ENCODE peak calls at places on chromosomes 12 and 14, in six cellular contexts. M is BE2C; K is fibroblast of pulmonary artery; W is CD8-positive, alpha-beta T cell; Z is foreskin fibroblast; D is HCT116. C is an unnamed sample.

GRCh38 chr12:27429606-27430005 is 16.9 kb upstream of the SMCO2 start:
- DNase-seq in W (no peak), Z (peak; percentile 25), K (peak; percentile 33), M (no peak), D (no peak), C (no peak)

GRCh38 chr12:121120989-121121755 is 11.5 kb upstream of the P2RX7 start:
- DNase-seq in K (no peak), M (no peak), D (no peak), Z (no peak), W (no peak), C (no peak)

GRCh38 chr14:69855180-69855817 is 23.9 kb upstream of the SMOC1 start:
- DNase-seq in M (no peak), W (no peak), Z (no peak), D (no peak), K (no peak), C (no peak)

GRCh38 chr12:114447274-114447716 is 41.4 kb upstream of the TBX5 start:
- DNase-seq in Z (no peak), D (no peak), W (no peak), K (no peak), M (no peak), C (no peak)

GRCh38 chr14:69767369-69767999 is 542 bp downstream of the SRSF5 start:
- DNase-seq in M (peak; percentile 96), D (peak; percentile 61), K (peak; percentile 92), W (peak; percentile 86), Z (peak; percentile 96), C (peak; percentile 88)

GRCh38 chr14:35374273-35374681 is 30.3 kb downstream of the NFKBIA start:
- DNase-seq in D (peak; percentile 35), Z (peak; percentile 96), K (peak; percentile 99), M (no peak), W (no peak), C (peak; percentile 99)

GRCh38 chr14:55240526-55241178 is 30.6 kb upstream of the FBXO34 start:
- DNase-seq in W (no peak), K (peak; percentile 38), Z (peak; percentile 84), M (peak; percentile 57), D (no peak), C (peak; percentile 31)

GRCh38 chr12:19428261-19428660 is 11.0 kb upstream of the AEBP2 start:
- DNase-seq in M (no peak), D (no peak), Z (no peak), K (no peak), W (no peak), C (no peak)

GRCh38 chr12:11707535-11707934 is 58.1 kb downstream of the ETV6 start:
- DNase-seq in M (peak; percentile 81), D (no peak), K (no peak), W (no peak), Z (no peak), C (no peak)

GRCh38 chr12:130877333-130877732 is 5.5 kb downstream of the RAN start:
- DNase-seq in D (no peak), K (no peak), Z (no peak), M (no peak), W (no peak), C (no peak)

GRCh38 chr12:110704750-110705149 is 15.8 kb upstream of the HVCN1 start:
- DNase-seq in W (no peak), Z (no peak), K (no peak), D (peak; percentile 60), M (no peak), C (no peak)

GRCh38 chr14:72962829-72963312 is 36.6 kb downstream of the DCAF4 start:
- DNase-seq in Z (peak; percentile 92), K (peak; percentile 69), M (peak; percentile 59), W (no peak), D (peak; percentile 92), C (peak; percentile 90)

GRCh38 chr12:12376636-12377448 is 20.0 kb downstream of the BORCS5 start:
- DNase-seq in K (peak; percentile 90), D (peak; percentile 65), Z (peak; percentile 80), M (no peak), W (no peak), C (peak; percentile 89)

GRCh38 chr12:28865776-28866175 is 283.3 kb upstream of the FAR2 start:
- DNase-seq in K (no peak), Z (no peak), M (no peak), D (no peak), W (no peak), C (no peak)

GRCh38 chr14:59190372-59190771 is 1.9 kb downstream of the DAAM1 start:
- DNase-seq in K (peak; percentile 25), M (peak; percentile 11), W (no peak), Z (peak; percentile 36), D (no peak), C (no peak)

GRCh38 chr12:124617615-124618014 is 50.2 kb upstream of the NCOR2 start:
- DNase-seq in D (no peak), W (no peak), M (peak; percentile 78), K (no peak), Z (no peak), C (no peak)

DNA sequence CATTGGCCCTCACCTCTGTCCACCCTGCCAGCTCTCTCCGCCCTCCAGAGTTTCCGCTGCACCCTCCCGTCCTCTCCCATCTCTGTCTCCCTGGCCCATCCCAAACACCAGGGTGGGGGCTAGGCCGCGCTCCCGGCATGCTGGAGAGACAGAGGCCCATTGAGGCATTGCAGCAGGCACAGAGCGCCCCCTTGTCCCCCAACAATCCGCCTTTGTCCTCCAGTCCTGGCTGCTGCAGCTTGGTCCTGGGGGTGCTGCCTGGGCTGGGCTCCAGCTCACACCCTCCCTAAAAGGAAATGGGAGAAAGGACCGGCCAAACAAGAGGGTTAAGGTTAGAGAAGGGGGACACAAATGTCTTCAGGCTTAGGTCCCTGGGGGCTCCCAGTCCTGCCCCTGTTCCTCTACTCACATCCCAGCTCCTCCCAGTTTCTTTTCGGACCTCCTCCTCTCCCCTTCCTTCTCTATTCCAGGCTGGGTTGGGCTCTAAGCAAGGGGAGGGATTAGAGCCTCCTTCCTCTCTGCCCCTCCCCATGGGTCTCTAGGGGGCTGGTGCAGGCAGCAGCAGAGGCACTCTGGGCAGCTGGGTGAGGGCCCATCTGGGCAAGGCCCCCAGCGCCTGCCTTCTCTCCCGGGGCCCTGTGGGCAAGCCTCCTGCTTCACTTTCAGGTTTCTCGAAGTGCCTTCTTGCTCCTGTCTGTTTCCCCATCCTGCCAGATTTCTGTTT is at the start of gene CMTM5:
- DNase-seq in M (no peak), Z (no peak), W (no peak), K (no peak), D (no peak), C (no peak)
- H3K4me3 ChIP-seq in M (no peak within 1 kb of the TSS), Z (no peak within 1 kb of the TSS), W (no peak within 1 kb of the TSS), K (no peak within 1 kb of the TSS), D (no peak within 1 kb of the TSS), C (no peak within 1 kb of the TSS)

DNA sequence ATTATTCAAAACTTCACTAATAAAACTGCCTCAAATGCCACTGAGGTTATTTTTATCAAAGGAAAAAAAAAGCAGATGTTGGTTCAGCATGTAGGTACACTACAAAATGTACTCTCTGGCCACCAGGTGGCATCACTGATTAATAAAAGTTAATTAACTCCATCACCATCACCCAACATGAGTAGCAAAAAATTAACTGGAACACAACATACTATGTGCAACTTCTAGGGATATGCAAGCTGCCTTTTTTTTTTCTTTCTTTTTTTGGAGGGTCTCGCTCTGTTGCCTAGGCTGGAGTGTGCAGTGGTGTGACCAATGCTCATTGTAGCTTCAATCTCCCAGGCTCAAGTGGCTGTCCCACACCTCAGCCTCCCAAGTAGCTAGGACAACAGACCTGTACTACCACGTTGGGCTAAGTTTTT is 43.8 kb upstream of the NR2C1 start:
- DNase-seq in D (peak; percentile 64), W (peak; percentile 34), K (peak; percentile 85), M (peak; percentile 72), Z (peak; percentile 86), C (peak; percentile 87)
- TF ChIP-seq CTCF in D (peak; percentile 47), W (peak; percentile 75), K (peak; percentile 50), M (peak; percentile 68), Z (peak; percentile 49), C (peak; percentile 48)

DNA sequence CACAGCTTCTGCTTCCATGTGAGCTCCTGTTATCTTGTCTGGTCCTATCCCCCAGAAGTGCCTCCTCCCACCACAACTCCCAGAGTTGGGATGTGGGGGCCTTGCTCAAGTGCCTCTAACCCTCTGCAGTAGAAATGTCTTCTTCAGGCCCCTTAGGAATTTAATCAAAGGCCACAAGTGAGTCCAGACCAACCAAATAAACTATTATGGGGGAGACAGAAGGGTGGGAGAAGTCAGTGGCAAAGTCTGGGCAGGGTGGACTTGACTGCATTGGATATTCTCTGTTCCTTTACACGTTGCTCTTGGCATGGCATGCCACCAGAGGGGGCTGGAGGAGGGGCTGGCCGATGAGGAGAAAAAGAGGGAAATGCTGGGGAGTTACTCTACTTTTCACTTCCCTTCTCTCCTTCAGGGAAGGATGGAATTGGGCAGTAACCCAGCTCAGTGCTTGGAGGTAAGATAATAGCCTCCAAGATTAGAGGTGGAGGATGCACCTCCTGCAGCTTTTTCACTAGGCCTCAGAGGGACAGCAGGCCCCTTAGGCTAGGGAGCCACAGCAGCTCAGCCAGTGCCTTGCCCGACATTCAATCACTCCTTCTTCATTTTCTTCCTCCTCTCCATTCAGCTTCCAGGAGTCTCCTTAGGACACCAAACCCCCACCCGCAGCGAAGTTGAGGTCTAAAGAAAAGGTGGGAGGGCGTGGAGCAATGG is 1.2 kb upstream of the AP1G2 start:
- DNase-seq in D (no peak), W (no peak), Z (peak; percentile 39), K (no peak), M (peak; percentile 65), C (no peak)
- H3K4me3 ChIP-seq in D (peak overlapping the region; percentile 88), W (no peak overlapping the region), Z (no peak overlapping the region), K (no peak overlapping the region), M (no peak overlapping the region), C (no peak overlapping the region)

GRCh38 chr12:66144796-66145754 is 14.5 kb upstream of the LLPH start:
- DNase-seq in Z (peak; percentile 81), W (no peak), D (peak; percentile 52), M (peak; percentile 24), K (peak; percentile 96), C (peak; percentile 89)

GRCh38 chr12:66152732-66153131 is 17.1 kb downstream of the TMBIM4 start:
- DNase-seq in M (no peak), K (peak; percentile 47), Z (peak; percentile 67), W (no peak), D (no peak), C (peak; percentile 69)

GRCh38 chr12:66154776-66155175 is 15.0 kb downstream of the TMBIM4 start:
- DNase-seq in Z (peak; percentile 48), M (no peak), K (peak; percentile 51), D (no peak), W (no peak), C (peak; percentile 61)

GRCh38 chr12:66143868-66144267 is 13.3 kb upstream of the LLPH start:
- DNase-seq in W (no peak), D (no peak), M (no peak), K (no peak), Z (no peak), C (no peak)

DNA sequence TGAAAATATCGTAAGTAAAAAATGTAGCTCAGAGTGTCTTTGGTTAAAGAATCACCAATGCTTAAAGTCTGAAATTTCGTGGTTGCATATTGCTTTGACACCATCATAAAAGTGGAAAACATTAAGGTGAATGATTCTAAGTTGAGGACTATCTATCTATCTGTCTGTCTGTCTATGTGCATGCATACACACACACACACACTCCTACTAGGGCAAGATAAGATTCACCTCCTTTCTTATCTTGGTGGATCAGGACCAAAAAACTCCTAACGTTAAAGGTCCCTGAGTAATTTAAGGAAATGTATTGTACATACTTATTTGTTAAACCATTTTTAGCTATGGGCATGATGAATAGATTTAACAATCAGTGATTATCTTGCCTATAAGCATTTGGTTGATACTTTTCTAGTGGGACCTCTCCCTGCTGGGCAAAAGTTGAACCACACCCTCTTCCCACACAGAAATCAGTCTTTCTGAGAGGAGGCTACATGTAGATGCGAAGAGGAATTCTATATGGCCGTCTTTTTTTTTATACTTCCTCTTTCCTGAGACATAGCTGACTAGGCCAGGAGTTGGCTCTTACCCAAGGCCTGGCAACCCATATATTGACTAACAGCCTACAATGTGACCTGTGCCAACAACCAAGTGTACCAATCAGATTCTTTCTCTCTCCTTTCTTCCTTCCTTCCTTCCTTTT is 19.3 kb upstream of the LLPH start:
- DNase-seq in Z (no peak), D (no peak), M (no peak), W (no peak), K (no peak), C (no peak)
- TF ChIP-seq CTCF in Z (no peak), D (peak; percentile 40), M (no peak), W (no peak), K (peak; percentile 21), C (peak; percentile 23)

C was measured in fibroblast of the aortic adventitia.